ENCODE peak calls at places on chromosomes 16 and 17, in six cellular contexts. E, S, P, C, V and N are unnamed samples.

GRCh38 chr17:7024402-7024785 is 1.5 kb downstream of the BCL6B start:
- DNase-seq in V (no peak), C (no peak), P (no peak), E (no peak), S (no peak), N (no peak)

GRCh38 chr16:27400751-27401620 is 988 bp upstream of the IL21R start:
- DNase-seq in C (no peak), V (no peak), E (no peak), S (no peak), P (no peak), N (no peak)

GRCh38 chr16:48503779-48504178 is 106.2 kb downstream of the N4BP1 start:
- DNase-seq in V (no peak), E (peak), C (no peak), P (no peak), S (peak), N (peak)

GRCh38 chr16:23160574-23160973 is 11.3 kb upstream of the USP31 start:
- DNase-seq in V (no peak), C (no peak), E (no peak), P (no peak), S (no peak), N (no peak)

GRCh38 chr16:81170824-81171223 is 67.7 kb upstream of the BCO1 start:
- DNase-seq in V (no peak), E (no peak), P (no peak), S (no peak), C (no peak), N (no peak)

GRCh38 chr17:39404542-39405378 is 3.3 kb upstream of the FBXL20 start:
- DNase-seq in C (no peak), P (peak), V (no peak), E (no peak), S (no peak), N (no peak)

GRCh38 chr17:35486920-35487727 is 38.6 kb upstream of the SLFN13 start:
- DNase-seq in S (peak), P (peak), E (peak), C (peak), V (peak), N (peak)

GRCh38 chr17:78622491-78623265 is 45.5 kb upstream of the DNAH17 start:
- DNase-seq in V (no peak), C (no peak), S (no peak), E (no peak), P (no peak), N (no peak)

GRCh38 chr17:8976638-8977037 is 11.1 kb upstream of the PIK3R5 start:
- DNase-seq in S (no peak), E (no peak), P (no peak), C (no peak), V (no peak), N (no peak)

GRCh38 chr16:12545292-12545610 is 258.4 kb downstream of the CPPED1 start:
- DNase-seq in C (no peak), E (no peak), V (no peak), S (no peak), P (no peak), N (no peak)

GRCh38 chr17:34769899-34770298 is 190.5 kb downstream of the TMEM132E start:
- DNase-seq in V (no peak), C (no peak), S (no peak), E (no peak), P (no peak), N (no peak)

GRCh38 chr17:70034158-70034557 is 40.9 kb upstream of the KCNJ16 start:
- DNase-seq in C (no peak), E (no peak), P (no peak), V (no peak), S (no peak), N (no peak)

GRCh38 chr17:68600123-68600880 is 865 bp downstream of the FAM20A start:
- DNase-seq in C (no peak), P (no peak), S (peak), V (peak), E (peak), N (no peak)

GRCh38 chr16:9134739-9135138 is 43.3 kb downstream of the HAPSTR1 start:
- DNase-seq in C (no peak), V (peak), P (no peak), S (peak), E (peak), N (peak)

GRCh38 chr17:72984145-72984924 is 108.2 kb downstream of the SLC39A11 start:
- DNase-seq in V (no peak), E (no peak), S (no peak), P (no peak), C (no peak), N (no peak)

GRCh38 chr16:80931985-80932720 is 74.5 kb downstream of the CMC2 start:
- DNase-seq in S (peak), C (peak), E (peak), V (peak), P (no peak), N (peak)

GRCh38 chr16:29961127-29961478 is 776 bp upstream of the TMEM219 start:
- DNase-seq in C (no peak), V (no peak), P (no peak), S (no peak), E (no peak), N (no peak)

GRCh38 chr17:78741644-78742284 is 40.3 kb downstream of the CYTH1 start:
- DNase-seq in S (no peak), P (no peak), C (no peak), V (no peak), E (no peak), N (no peak)

GRCh38 chr16:48681520-48681919 is 71.5 kb upstream of the N4BP1 start:
- DNase-seq in S (no peak), V (no peak), P (no peak), E (no peak), C (no peak), N (no peak)

GRCh38 chr17:47184671-47185070 is 4.4 kb downstream of the CDC27 start:
- DNase-seq in V (no peak), P (no peak), S (no peak), C (no peak), E (no peak), N (no peak)

GRCh38 chr17:3415610-3416009 is 4.4 kb downstream of the OR3A3 start:
- DNase-seq in E (no peak), S (no peak), P (no peak), V (no peak), C (no peak), N (no peak)

GRCh38 chr16:67804853-67805542 is 1.4 kb downstream of the RANBP10 start:
- DNase-seq in E (no peak), V (no peak), P (no peak), C (no peak), S (no peak), N (no peak)

DNA sequence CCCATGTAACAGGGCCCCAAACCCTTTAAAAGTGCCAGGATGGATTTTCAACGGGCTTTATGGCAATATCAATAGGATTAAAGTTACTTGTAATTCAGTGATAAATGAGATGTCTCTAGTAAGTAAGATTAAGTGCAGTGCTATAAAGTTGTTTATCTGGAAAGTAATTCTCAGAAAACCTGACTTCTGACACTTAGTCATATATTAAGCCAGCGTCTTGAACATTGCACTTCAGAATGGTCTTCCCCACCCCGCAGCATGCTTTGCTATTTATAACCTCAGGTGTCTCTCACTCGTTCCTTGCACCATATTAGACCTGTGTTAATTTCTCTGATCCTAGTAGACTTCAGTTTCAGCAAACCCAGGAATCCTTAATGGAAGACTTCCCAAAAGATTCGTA is 2.1 kb upstream of the MAF start:
- DNase-seq in V (no peak), E (no peak), C (no peak), P (no peak), S (no peak), N (no peak)
- H3K4me3 ChIP-seq in V (peak), E (peak), C (peak), P (no peak), S (no peak), N (peak)

DNA sequence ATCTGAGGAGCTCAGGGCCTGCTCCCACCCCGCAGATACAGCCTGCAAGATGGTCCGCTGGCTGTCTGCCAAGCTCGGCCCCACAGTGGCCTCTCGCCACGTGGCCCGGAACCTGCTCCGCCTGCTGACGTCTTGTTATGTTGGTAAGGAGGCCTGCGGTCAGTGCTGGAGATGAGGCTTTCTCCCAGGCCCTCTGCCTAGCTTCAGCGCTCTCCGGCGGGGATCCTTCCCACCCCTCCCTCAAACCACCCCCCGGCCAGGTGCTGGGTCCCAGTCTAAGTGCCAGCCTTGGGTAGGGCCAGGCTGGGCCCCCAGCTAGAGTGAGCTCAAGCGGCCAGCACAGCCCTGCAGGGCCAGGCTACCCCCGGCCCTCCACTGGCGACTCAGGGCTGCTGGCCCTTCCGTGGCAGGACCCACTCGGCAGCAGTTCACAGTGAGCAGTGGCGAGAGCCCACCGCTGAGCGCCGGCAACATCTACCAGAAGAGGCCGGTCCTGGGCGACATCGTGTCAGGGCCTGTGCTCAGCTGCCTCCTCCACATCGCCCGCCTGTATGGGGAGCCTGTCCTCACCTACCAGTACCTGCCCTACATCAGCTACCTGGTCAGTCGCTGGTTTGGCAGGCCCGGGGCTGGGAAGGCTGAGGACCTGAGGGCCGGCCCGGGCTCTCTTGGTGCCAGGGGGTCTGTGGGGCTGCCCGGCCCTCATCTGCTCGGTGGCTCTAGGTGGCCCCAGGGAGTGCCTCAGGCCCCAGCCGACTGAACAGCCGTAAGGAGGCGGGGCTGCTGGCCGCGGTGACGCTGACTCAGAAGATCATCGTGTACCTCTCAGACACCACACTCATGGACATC is 6.1 kb downstream of the WDR81 start:
- DNase-seq in C (peak), V (peak), S (peak), P (peak), E (peak), N (peak)
- TF ChIP-seq POLR2AphosphoS5 in C (peak), V (peak), S (peak), P (peak), E (peak), N (peak)

GRCh38 chr16:84884311-84885023 is 64.7 kb downstream of the CRISPLD2 start:
- DNase-seq in V (peak), S (no peak), P (no peak), C (peak), E (no peak), N (no peak)
- H3K4me3 ChIP-seq in V (no peak), S (no peak), P (no peak), C (peak), E (no peak), N (no peak)

GRCh38 chr16:4293822-4294457 is 21.1 kb upstream of the TFAP4 start:
- DNase-seq in E (no peak), P (no peak), V (peak), C (no peak), S (no peak), N (peak)

GRCh38 chr16:4301968-4302367 is 13.9 kb upstream of the GLIS2 start:
- DNase-seq in V (no peak), C (no peak), S (no peak), E (no peak), P (no peak), N (no peak)

GRCh38 chr16:4301177-4301576 is 14.7 kb upstream of the GLIS2 start:
- DNase-seq in S (no peak), C (no peak), E (no peak), V (no peak), P (no peak), N (no peak)

GRCh38 chr16:4297480-4297879 is 18.4 kb upstream of the GLIS2 start:
- DNase-seq in E (no peak), C (no peak), V (no peak), S (no peak), P (no peak), N (no peak)

DNA sequence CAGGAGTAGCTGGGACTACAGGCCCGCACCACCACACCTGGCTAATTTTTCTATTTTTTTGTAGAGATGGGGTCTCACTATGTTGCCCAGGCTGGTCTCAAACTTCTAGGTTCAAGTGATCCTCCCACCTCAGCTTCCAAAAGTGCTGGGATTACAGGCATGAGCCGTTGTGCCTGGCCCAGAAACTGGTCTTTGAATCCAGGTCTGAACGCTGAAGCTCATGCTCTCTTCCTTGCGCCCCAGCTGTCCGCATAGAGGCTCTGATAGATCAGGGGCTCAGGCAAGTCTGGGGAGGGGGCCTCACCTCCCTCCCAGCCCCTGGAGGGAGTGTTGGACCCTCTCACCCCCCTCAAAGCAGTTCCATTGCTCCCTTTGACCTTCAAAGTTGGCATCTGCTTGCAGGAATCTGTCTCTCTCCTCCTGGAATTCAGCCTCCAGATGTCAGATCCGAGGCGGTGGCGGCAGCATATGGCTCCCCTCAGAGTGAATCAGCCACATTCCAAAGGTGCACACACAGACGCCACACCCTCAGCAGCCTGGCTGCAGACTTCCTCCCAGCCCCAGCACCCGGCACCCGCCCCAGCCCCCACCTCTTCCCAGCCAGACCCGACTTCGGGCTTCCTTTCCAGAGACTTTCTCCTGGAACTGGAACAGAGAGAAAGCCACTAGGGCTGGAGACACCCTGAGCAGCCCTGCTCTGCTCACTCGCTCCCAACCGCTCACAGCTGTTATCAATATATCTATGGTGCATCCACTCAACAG is 16.9 kb upstream of the GLIS2 start:
- DNase-seq in S (peak), P (no peak), C (peak), V (peak), E (peak), N (peak)
- TF ChIP-seq POLR2AphosphoS5 in S (peak), P (no peak), C (no peak), V (peak), E (no peak), N (peak)

GRCh38 chr17:43961954-43962353 is 8.2 kb upstream of the PYY start:
- DNase-seq in S (no peak), P (no peak), V (no peak), C (no peak), E (no peak), N (no peak)

GRCh38 chr17:43970366-43970765 is 16.6 kb upstream of the PYY start:
- DNase-seq in E (no peak), V (no peak), C (no peak), S (no peak), P (no peak), N (no peak)

GRCh38 chr17:43962479-43962878 is 8.7 kb upstream of the PYY start:
- DNase-seq in P (no peak), V (no peak), C (no peak), E (no peak), S (no peak), N (no peak)

GRCh38 chr17:43967251-43967875 is 13.6 kb upstream of the PYY start:
- DNase-seq in S (no peak), P (no peak), V (no peak), C (no peak), E (no peak), N (no peak)

GRCh38 chr17:43966276-43966675 is 12.5 kb upstream of the PYY start:
- DNase-seq in S (no peak), V (no peak), C (no peak), P (no peak), E (no peak), N (no peak)
- H3K4me3 ChIP-seq in S (no peak), V (no peak), C (no peak), P (no peak), E (no peak), N (no peak)

GRCh38 chr16:82322177-82322576 is 152.2 kb upstream of the MPHOSPH6 start:
- DNase-seq in V (no peak), E (no peak), P (no peak), S (no peak), C (no peak), N (no peak)
- TF ChIP-seq POLR2AphosphoS5 in V (no peak), E (no peak), P (no peak), S (no peak), C (no peak), N (no peak)

GRCh38 chr17:42094375-42095069 is 3.8 kb downstream of the ZNF385C start:
- DNase-seq in P (no peak), E (no peak), S (no peak), V (no peak), C (no peak), N (no peak)

GRCh38 chr17:42098747-42099399 is 600 bp upstream of the ZNF385C start:
- DNase-seq in S (no peak), C (no peak), V (no peak), P (no peak), E (no peak), N (no peak)

GRCh38 chr17:42096360-42097111 is 1.7 kb downstream of the ZNF385C start:
- DNase-seq in C (no peak), P (no peak), E (no peak), V (no peak), S (no peak), N (no peak)

GRCh38 chr17:42101513-42102292 is 3.4 kb upstream of the ZNF385C start:
- DNase-seq in V (peak), P (peak), S (peak), C (no peak), E (no peak), N (peak)

DNA sequence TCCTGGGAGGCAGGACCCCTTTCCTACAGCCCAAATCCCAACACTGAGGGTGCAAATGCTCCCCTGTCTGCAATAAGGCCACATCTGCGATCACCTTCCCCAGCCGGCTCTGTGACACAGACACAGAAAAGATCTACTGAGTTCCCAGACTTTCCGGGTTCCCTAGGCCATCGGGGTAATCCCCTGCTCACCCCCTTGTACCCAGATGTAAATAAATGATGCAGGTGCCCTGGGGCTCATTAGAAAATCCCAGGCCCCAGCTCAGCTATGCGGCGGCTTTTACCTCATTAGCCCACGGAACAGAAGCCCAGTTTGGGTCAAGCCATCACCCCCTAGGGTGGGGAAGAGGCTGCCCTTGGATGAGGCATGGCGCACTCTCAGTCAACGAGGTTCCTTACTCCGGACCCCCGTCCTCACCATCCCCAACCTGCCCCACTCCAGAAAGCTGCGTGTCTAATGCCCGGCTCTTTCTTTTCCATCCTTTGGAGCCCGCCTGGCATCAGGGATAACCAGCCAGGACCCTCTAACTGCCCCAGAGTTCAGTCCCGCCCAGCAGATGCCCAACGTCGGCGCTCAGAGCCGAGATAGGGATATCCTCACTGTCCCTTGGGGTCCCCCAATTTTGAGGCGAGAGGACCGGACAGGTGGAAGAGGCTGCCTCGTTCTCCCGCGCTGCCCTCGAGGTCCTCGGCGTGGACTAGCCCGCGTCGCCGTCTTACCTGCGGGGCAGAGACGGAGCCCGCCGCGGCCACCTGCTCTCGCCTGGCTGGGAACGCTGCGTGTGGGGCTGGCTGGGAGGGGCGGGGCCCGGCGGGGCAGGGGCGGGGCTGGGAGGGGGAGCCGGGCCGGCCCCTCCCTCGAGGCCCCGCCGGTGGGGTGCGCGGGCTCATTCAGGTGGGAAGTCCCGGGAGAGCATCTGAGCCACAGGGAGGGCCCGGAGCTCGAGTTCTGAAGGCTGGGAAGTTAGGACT is at the start of gene ZNF385C:
- DNase-seq in P (no peak), C (no peak), S (no peak), E (no peak), V (peak), N (no peak)
- H3K4me3 ChIP-seq in P (no peak), C (peak), S (no peak), E (peak), V (peak), N (no peak)

GRCh38 chr17:36921131-36921851 is 16.0 kb upstream of the LHX1 start:
- DNase-seq in E (no peak), C (no peak), S (no peak), V (peak), P (no peak), N (no peak)

GRCh38 chr17:36919407-36919968 is 17.8 kb upstream of the LHX1 start:
- DNase-seq in P (no peak), E (no peak), C (no peak), S (no peak), V (no peak), N (no peak)

GRCh38 chr17:36920032-36921000 is 17.0 kb upstream of the LHX1 start:
- DNase-seq in S (no peak), V (no peak), E (no peak), C (no peak), P (no peak), N (no peak)

GRCh38 chr17:36922175-36922574 is 15.1 kb upstream of the LHX1 start:
- DNase-seq in V (no peak), E (no peak), P (no peak), S (no peak), C (no peak), N (no peak)

GRCh38 chr17:36918260-36918691 is 19.0 kb upstream of the LHX1 start:
- DNase-seq in P (no peak), S (no peak), E (no peak), V (no peak), C (no peak), N (no peak)
- TF ChIP-seq POLR2AphosphoS5 in P (no peak), S (no peak), E (no peak), V (no peak), C (no peak), N (no peak)